ENCODE peak calls at places on chromosomes 6 and 20, in seven cellular contexts. One of them, this sample, is unnamed.

GRCh38 chr6:169072127-169073042 is 181.3 kb downstream of the THBS2 start:
- DNase-seq in GM12878: no peak
- DNase-seq in SK-N-SH: no peak
- DNase-seq in T47D: no peak
- DNase-seq in HepG2: no peak
- DNase-seq in HCT116: no peak
- DNase-seq in K562: no peak
- DNase-seq in this sample: no peak

GRCh38 chr20:32804817-32805216 is 14.9 kb upstream of the MAPRE1 start:
- DNase-seq in GM12878: no peak
- DNase-seq in SK-N-SH: no peak
- DNase-seq in T47D: no peak
- DNase-seq in HepG2: no peak
- DNase-seq in HCT116: no peak
- DNase-seq in K562: no peak
- DNase-seq in this sample: no peak

GRCh38 chr6:109690373-109690739 is 646 bp downstream of the AK9 start:
- DNase-seq in GM12878: no peak
- DNase-seq in SK-N-SH: peak; percentile 62
- DNase-seq in T47D: peak; percentile 3
- DNase-seq in HepG2: peak; percentile 15
- DNase-seq in HCT116: no peak
- DNase-seq in K562: peak; percentile 32
- DNase-seq in this sample: peak; percentile 47

GRCh38 chr6:28633445-28634215 is 107.9 kb downstream of the GPX5 start:
- DNase-seq in GM12878: no peak
- DNase-seq in SK-N-SH: no peak
- DNase-seq in T47D: no peak
- DNase-seq in HepG2: no peak
- DNase-seq in HCT116: no peak
- DNase-seq in K562: no peak
- DNase-seq in this sample: no peak

GRCh38 chr6:89120371-89120770 is 2.5 kb upstream of the SRSF12 start:
- DNase-seq in GM12878: no peak
- DNase-seq in SK-N-SH: no peak
- DNase-seq in T47D: no peak
- DNase-seq in HepG2: no peak
- DNase-seq in HCT116: no peak
- DNase-seq in K562: no peak
- DNase-seq in this sample: no peak

GRCh38 chr6:7630792-7631191 is 40.8 kb downstream of the SNRNP48 start:
- DNase-seq in GM12878: no peak
- DNase-seq in SK-N-SH: no peak
- DNase-seq in T47D: no peak
- DNase-seq in HepG2: no peak
- DNase-seq in HCT116: no peak
- DNase-seq in K562: peak; percentile 23
- DNase-seq in this sample: no peak

GRCh38 chr6:34178361-34179105 is 32.6 kb upstream of the GRM4 start:
- DNase-seq in GM12878: no peak
- DNase-seq in SK-N-SH: no peak
- DNase-seq in T47D: no peak
- DNase-seq in HepG2: no peak
- DNase-seq in HCT116: no peak
- DNase-seq in K562: no peak
- DNase-seq in this sample: no peak

GRCh38 chr6:65819152-65819551 is 112.1 kb upstream of the EYS start:
- DNase-seq in GM12878: no peak
- DNase-seq in SK-N-SH: no peak
- DNase-seq in T47D: no peak
- DNase-seq in HepG2: no peak
- DNase-seq in HCT116: no peak
- DNase-seq in K562: no peak
- DNase-seq in this sample: no peak

GRCh38 chr20:31840906-31841816 is 4.2 kb downstream of the FOXS1 start:
- DNase-seq in GM12878: no peak
- DNase-seq in SK-N-SH: no peak
- DNase-seq in T47D: no peak
- DNase-seq in HepG2: no peak
- DNase-seq in HCT116: no peak
- DNase-seq in K562: no peak
- DNase-seq in this sample: no peak

GRCh38 chr6:77502966-77503365 is 39.7 kb upstream of the HTR1B start:
- DNase-seq in GM12878: no peak
- DNase-seq in SK-N-SH: no peak
- DNase-seq in T47D: no peak
- DNase-seq in HepG2: no peak
- DNase-seq in HCT116: no peak
- DNase-seq in K562: no peak
- DNase-seq in this sample: no peak

GRCh38 chr6:28378644-28379043 is 20.9 kb downstream of the ZSCAN12 start:
- DNase-seq in GM12878: no peak
- DNase-seq in SK-N-SH: no peak
- DNase-seq in T47D: no peak
- DNase-seq in HepG2: no peak
- DNase-seq in HCT116: no peak
- DNase-seq in K562: no peak
- DNase-seq in this sample: no peak

GRCh38 chr20:50513169-50514034 is 3.2 kb downstream of the PTPN1 start:
- DNase-seq in GM12878: no peak
- DNase-seq in SK-N-SH: no peak
- DNase-seq in T47D: no peak
- DNase-seq in HepG2: no peak
- DNase-seq in HCT116: no peak
- DNase-seq in K562: no peak
- DNase-seq in this sample: no peak

GRCh38 chr20:23367770-23368169 is 5.8 kb downstream of the GZF1 start:
- DNase-seq in GM12878: no peak
- DNase-seq in SK-N-SH: no peak
- DNase-seq in T47D: no peak
- DNase-seq in HepG2: no peak
- DNase-seq in HCT116: no peak
- DNase-seq in K562: no peak
- DNase-seq in this sample: no peak

GRCh38 chr6:100663219-100663863 is 198.6 kb upstream of the SIM1 start:
- DNase-seq in GM12878: no peak
- DNase-seq in SK-N-SH: no peak
- DNase-seq in T47D: no peak
- DNase-seq in HepG2: peak; percentile 43
- DNase-seq in HCT116: no peak
- DNase-seq in K562: no peak
- DNase-seq in this sample: no peak

GRCh38 chr6:158627940-158628211 is 16.7 kb downstream of the DYNLT1 start:
- DNase-seq in GM12878: no peak
- DNase-seq in SK-N-SH: no peak
- DNase-seq in T47D: no peak
- DNase-seq in HepG2: no peak
- DNase-seq in HCT116: no peak
- DNase-seq in K562: no peak
- DNase-seq in this sample: no peak

GRCh38 chr6:102670756-102671155 is 1277.2 kb downstream of the GRIK2 start:
- DNase-seq in GM12878: no peak
- DNase-seq in SK-N-SH: no peak
- DNase-seq in T47D: no peak
- DNase-seq in HepG2: no peak
- DNase-seq in HCT116: no peak
- DNase-seq in K562: no peak
- DNase-seq in this sample: no peak

GRCh38 chr20:62816031-62816878 is 595 bp upstream of the COL9A3 start:
- DNase-seq in GM12878: no peak
- DNase-seq in SK-N-SH: peak; percentile 60
- DNase-seq in T47D: no peak
- DNase-seq in HepG2: no peak
- DNase-seq in HCT116: no peak
- DNase-seq in K562: no peak
- DNase-seq in this sample: peak; percentile 84

GRCh38 chr20:47286681-47287080 is 69.8 kb downstream of the ZMYND8 start:
- DNase-seq in GM12878: no peak
- DNase-seq in SK-N-SH: no peak
- DNase-seq in T47D: no peak
- DNase-seq in HepG2: no peak
- DNase-seq in HCT116: no peak
- DNase-seq in K562: no peak
- DNase-seq in this sample: no peak

GRCh38 chr6:3337521-3338350 is 79.0 kb downstream of the PSMG4 start:
- DNase-seq in GM12878: no peak
- DNase-seq in SK-N-SH: no peak
- DNase-seq in T47D: no peak
- DNase-seq in HepG2: peak; percentile 58
- DNase-seq in HCT116: no peak
- DNase-seq in K562: peak; percentile 85
- DNase-seq in this sample: no peak

GRCh38 chr6:32627831-32628230 is 9.4 kb upstream of the HLA-DQA1 start:
- DNase-seq in GM12878: peak; percentile 55
- DNase-seq in SK-N-SH: no peak
- DNase-seq in T47D: no peak
- DNase-seq in HepG2: no peak
- DNase-seq in HCT116: no peak
- DNase-seq in K562: no peak
- DNase-seq in this sample: no peak

GRCh38 chr6:73177221-73177944 is 47.9 kb downstream of the KHDC1L start:
- DNase-seq in GM12878: peak; percentile 33
- DNase-seq in SK-N-SH: no peak
- DNase-seq in T47D: no peak
- DNase-seq in HepG2: no peak
- DNase-seq in HCT116: no peak
- DNase-seq in K562: no peak
- DNase-seq in this sample: no peak

GRCh38 chr20:10982692-10983091 is 308.9 kb upstream of the JAG1 start:
- DNase-seq in GM12878: no peak
- DNase-seq in SK-N-SH: no peak
- DNase-seq in T47D: no peak
- DNase-seq in HepG2: peak; percentile 10
- DNase-seq in HCT116: no peak
- DNase-seq in K562: no peak
- DNase-seq in this sample: no peak

GRCh38 chr6:15389759-15390723 is 144.2 kb downstream of the JARID2 start:
- DNase-seq in GM12878: peak; percentile 52
- DNase-seq in SK-N-SH: peak; percentile 75
- DNase-seq in T47D: no peak
- DNase-seq in HepG2: peak; percentile 60
- DNase-seq in HCT116: peak; percentile 7
- DNase-seq in K562: peak; percentile 76
- DNase-seq in this sample: no peak

GRCh38 chr6:133764011-133764812 is 124.7 kb upstream of the TCF21 start:
- DNase-seq in GM12878: no peak
- DNase-seq in SK-N-SH: no peak
- DNase-seq in T47D: no peak
- DNase-seq in HepG2: no peak
- DNase-seq in HCT116: no peak
- DNase-seq in K562: no peak
- DNase-seq in this sample: no peak

GRCh38 chr6:9704989-9705388 is 709.9 kb downstream of the TFAP2A start:
- DNase-seq in GM12878: no peak
- DNase-seq in SK-N-SH: no peak
- DNase-seq in T47D: no peak
- DNase-seq in HepG2: peak; percentile 3
- DNase-seq in HCT116: no peak
- DNase-seq in K562: no peak
- DNase-seq in this sample: no peak

GRCh38 chr6:9697263-9697931 is 717.5 kb downstream of the TFAP2A start:
- DNase-seq in GM12878: no peak
- DNase-seq in SK-N-SH: no peak
- DNase-seq in T47D: no peak
- DNase-seq in HepG2: no peak
- DNase-seq in HCT116: no peak
- DNase-seq in K562: no peak
- DNase-seq in this sample: no peak

GRCh38 chr6:9699890-9700289 is 715.0 kb downstream of the TFAP2A start:
- DNase-seq in GM12878: no peak
- DNase-seq in SK-N-SH: no peak
- DNase-seq in T47D: no peak
- DNase-seq in HepG2: no peak
- DNase-seq in HCT116: no peak
- DNase-seq in K562: no peak
- DNase-seq in this sample: no peak
- TF ChIP-seq JUND in GM12878: no peak
- TF ChIP-seq JUND in SK-N-SH: no peak
- TF ChIP-seq JUND in T47D: no peak
- TF ChIP-seq JUND in HepG2: no peak
- TF ChIP-seq JUND in HCT116: no peak
- TF ChIP-seq JUND in K562: no peak
- TF ChIP-seq JUND in this sample: no peak

GRCh38 chr20:53980101-53980500 is 90.3 kb downstream of the BCAS1 start:
- DNase-seq in GM12878: no peak
- DNase-seq in SK-N-SH: no peak
- DNase-seq in T47D: no peak
- DNase-seq in HepG2: no peak
- DNase-seq in HCT116: no peak
- DNase-seq in K562: no peak
- DNase-seq in this sample: no peak
- TF ChIP-seq JUND in GM12878: no peak
- TF ChIP-seq JUND in SK-N-SH: no peak
- TF ChIP-seq JUND in T47D: no peak
- TF ChIP-seq JUND in HepG2: no peak
- TF ChIP-seq JUND in HCT116: no peak
- TF ChIP-seq JUND in K562: no peak
- TF ChIP-seq JUND in this sample: no peak

DNA sequence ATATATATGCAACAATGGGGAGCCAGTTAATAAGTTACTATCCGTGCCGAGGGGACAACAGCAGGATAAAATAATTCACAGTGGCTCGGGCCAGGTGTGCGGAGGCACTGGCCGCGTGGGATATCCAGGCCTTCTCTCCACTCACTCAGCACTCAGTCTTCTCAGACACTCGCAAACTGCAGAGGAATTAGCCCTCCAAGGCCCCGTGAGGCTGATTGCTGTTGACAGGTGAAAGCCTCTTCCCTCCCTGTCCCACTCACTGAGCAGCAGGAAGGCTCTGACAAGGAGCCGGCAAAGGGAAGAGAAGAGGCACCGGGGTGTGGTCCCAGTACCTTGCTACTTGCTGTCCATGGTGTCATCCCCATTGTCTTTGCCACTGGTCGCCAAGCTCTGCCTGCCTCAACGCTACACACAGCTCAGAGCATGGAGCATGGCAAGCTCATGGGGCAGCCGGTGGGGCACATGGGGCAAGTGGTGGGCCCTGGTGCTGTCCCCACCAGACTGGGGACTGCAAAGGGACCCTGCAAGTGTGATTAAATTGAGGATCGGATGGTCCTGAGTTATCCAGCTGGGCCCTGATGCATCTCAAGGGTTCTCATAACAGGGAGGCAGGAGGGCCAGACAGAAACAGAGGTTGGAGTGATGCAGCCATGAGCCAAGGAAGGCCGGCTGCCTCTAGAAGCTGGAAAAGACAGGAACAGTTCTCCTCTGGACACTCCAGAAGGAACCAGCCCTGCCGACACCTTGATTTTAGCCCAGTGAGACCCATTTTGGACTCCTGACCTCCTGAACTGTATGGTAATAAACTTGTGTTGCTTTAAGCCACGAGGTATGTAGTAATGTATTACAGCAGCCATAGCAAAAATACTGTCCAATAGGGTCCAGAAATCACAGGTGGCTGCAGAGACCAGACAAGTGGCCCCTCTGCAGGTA is 119.7 kb downstream of the PSMB1 start:
- DNase-seq in GM12878: no peak
- DNase-seq in SK-N-SH: no peak
- DNase-seq in T47D: no peak
- DNase-seq in HepG2: no peak
- DNase-seq in HCT116: no peak
- DNase-seq in K562: no peak
- DNase-seq in this sample: no peak
- TF ChIP-seq JUND in GM12878: no peak
- TF ChIP-seq JUND in SK-N-SH: no peak
- TF ChIP-seq JUND in T47D: no peak
- TF ChIP-seq JUND in HepG2: no peak
- TF ChIP-seq JUND in HCT116: no peak
- TF ChIP-seq JUND in K562: no peak
- TF ChIP-seq JUND in this sample: no peak

GRCh38 chr6:23316131-23316530 is 746.8 kb downstream of the HDGFL1 start:
- DNase-seq in GM12878: no peak
- DNase-seq in SK-N-SH: no peak
- DNase-seq in T47D: no peak
- DNase-seq in HepG2: no peak
- DNase-seq in HCT116: no peak
- DNase-seq in K562: no peak
- DNase-seq in this sample: no peak
- TF ChIP-seq JUND in GM12878: no peak
- TF ChIP-seq JUND in SK-N-SH: no peak
- TF ChIP-seq JUND in T47D: no peak
- TF ChIP-seq JUND in HepG2: no peak
- TF ChIP-seq JUND in HCT116: no peak
- TF ChIP-seq JUND in K562: no peak
- TF ChIP-seq JUND in this sample: no peak

This sample was measured in H1.